ENCODE peak calls at places on chromosomes 4 and X, in six cellular contexts. A is fibroblast of the aortic adventitia; L is AG04450; E is dorsolateral prefrontal cortex; X is A549; O is CD4-positive, alpha-beta T cell. I is an unnamed sample.

GRCh38 chr4:187541666-187542065 is 453.9 kb upstream of the ZFP42 start:
- DNase-seq in O (no peak), X (no peak), L (no peak), E (no peak), A (no peak), I (no peak)

GRCh38 chrX:28585767-28586166 is 1.5 kb upstream of the IL1RAPL1 start:
- DNase-seq in X (no peak), L (no peak), A (no peak), E (no peak), O (no peak), I (no peak)

GRCh38 chr4:59388359-59388758 is 1811.8 kb upstream of the ADGRL3 start:
- DNase-seq in X (no peak), L (no peak), O (no peak), E (no peak), A (no peak), I (no peak)

GRCh38 chr4:29277381-29277780 is 1442.8 kb upstream of the PCDH7 start:
- DNase-seq in L (no peak), A (peak; percentile 3), E (no peak), O (no peak), X (no peak), I (no peak)

GRCh38 chr4:7212921-7213320 is 20.6 kb downstream of the SORCS2 start:
- DNase-seq in L (no peak), O (no peak), A (no peak), E (no peak), X (no peak), I (no peak)

GRCh38 chrX:52576946-52577345 is 60.1 kb upstream of the XAGE1B start:
- DNase-seq in X (no peak), A (no peak), E (no peak), O (no peak), L (no peak), I (no peak)

GRCh38 chr4:56134272-56134671 is 185.5 kb downstream of the CEP135 start:
- DNase-seq in E (no peak), L (peak; percentile 60), O (no peak), A (peak; percentile 91), X (no peak), I (no peak)

GRCh38 chr4:84493092-84493850 is 5.8 kb downstream of the NKX6-1 start:
- DNase-seq in L (no peak), O (no peak), X (peak; percentile 56), A (peak; percentile 18), E (no peak), I (no peak)

GRCh38 chrX:71542411-71542810 is 9.5 kb downstream of the OGT start:
- DNase-seq in X (no peak), E (no peak), L (no peak), O (no peak), A (peak; percentile 83), I (no peak)

GRCh38 chrX:2831471-2832228 is 2.9 kb downstream of the GYG2 start:
- DNase-seq in A (no peak), O (no peak), X (no peak), E (no peak), L (no peak), I (no peak)

GRCh38 chr4:189267312-189267965 is 673.2 kb upstream of the FRG1 start:
- DNase-seq in E (no peak), L (no peak), X (no peak), O (no peak), A (no peak), I (no peak)

GRCh38 chr4:5033266-5033945 is 14.1 kb upstream of the CYTL1 start:
- DNase-seq in E (no peak), A (peak; percentile 57), L (no peak), O (no peak), X (no peak), I (no peak)

GRCh38 chrX:39759526-39760224 is 338.1 kb downstream of the BCOR start:
- DNase-seq in E (no peak), L (no peak), O (no peak), X (peak; percentile 80), A (peak; percentile 62), I (no peak)

GRCh38 chr4:26468283-26468949 is 21.9 kb downstream of the CCKAR start:
- DNase-seq in E (no peak), O (no peak), A (no peak), L (no peak), X (no peak), I (no peak)

GRCh38 chr4:45099471-45099870 is 373.1 kb upstream of the GNPDA2 start:
- DNase-seq in A (no peak), L (no peak), O (no peak), E (no peak), X (no peak), I (no peak)

GRCh38 chr4:123744664-123745290 is 348.2 kb downstream of the SPRY1 start:
- DNase-seq in A (peak; percentile 85), O (no peak), L (no peak), X (no peak), E (no peak), I (no peak)

GRCh38 chr4:109440948-109441347 is 7.3 kb downstream of the SEC24B start:
- DNase-seq in A (peak; percentile 67), E (no peak), L (no peak), O (no peak), X (no peak), I (no peak)

GRCh38 chr4:120009731-120010130 is 56.9 kb downstream of the MAD2L1 start:
- DNase-seq in E (no peak), L (peak; percentile 61), O (no peak), A (peak; percentile 37), X (no peak), I (no peak)

GRCh38 chrX:47146936-47147859 is 2.2 kb downstream of the RBM10 start:
- DNase-seq in E (no peak), L (no peak), A (no peak), X (no peak), O (no peak), I (no peak)

GRCh38 chr4:137122876-137123275 is 409.4 kb downstream of the PCDH18 start:
- DNase-seq in E (no peak), L (no peak), A (no peak), X (no peak), O (no peak), I (no peak)

GRCh38 chrX:54695816-54696487 is 102.1 kb downstream of the ITIH6 start:
- DNase-seq in X (no peak), O (no peak), L (no peak), A (no peak), E (no peak), I (no peak)

GRCh38 chrX:42219231-42219630 is 295.9 kb upstream of the CASK start:
- DNase-seq in E (no peak), X (no peak), O (no peak), L (no peak), A (no peak), I (no peak)

GRCh38 chr4:112813790-112814189 is 176.8 kb downstream of the LARP7 start:
- DNase-seq in E (no peak), L (peak; percentile 4), O (no peak), A (peak; percentile 39), X (no peak), I (no peak)

GRCh38 chr4:139734201-139734874 is 68.7 kb downstream of the MGST2 start:
- DNase-seq in L (no peak), O (no peak), X (no peak), E (no peak), A (peak; percentile 75), I (no peak)

GRCh38 chrX:140440891-140441290 is 64.0 kb downstream of the SOX3 start:
- DNase-seq in L (no peak), E (no peak), X (no peak), A (no peak), O (no peak), I (no peak)

GRCh38 chr4:159042097-159042605 is 60.7 kb upstream of the RAPGEF2 start:
- DNase-seq in X (no peak), L (no peak), E (no peak), A (no peak), O (no peak), I (no peak)

GRCh38 chrX:49041683-49042529 is 1.3 kb downstream of the TFE3 start:
- DNase-seq in X (peak; percentile 42), L (peak; percentile 29), E (no peak), O (no peak), A (peak; percentile 59), I (no peak)

GRCh38 chrX:49043220-49043986 is at the start of gene TFE3:
- DNase-seq in E (peak; percentile 94), O (peak; percentile 91), X (peak; percentile 99), L (peak; percentile 97), A (peak; percentile 99), I (peak; percentile 82)

GRCh38 chrX:49040376-49040955 is 2.7 kb downstream of the TFE3 start:
- DNase-seq in L (no peak), E (no peak), X (peak; percentile 24), O (no peak), A (peak; percentile 35), I (no peak)

GRCh38 chrX:49042581-49043219 is 457 bp downstream of the TFE3 start:
- DNase-seq in X (no peak), E (no peak), L (no peak), A (no peak), O (no peak), I (no peak)

DNA sequence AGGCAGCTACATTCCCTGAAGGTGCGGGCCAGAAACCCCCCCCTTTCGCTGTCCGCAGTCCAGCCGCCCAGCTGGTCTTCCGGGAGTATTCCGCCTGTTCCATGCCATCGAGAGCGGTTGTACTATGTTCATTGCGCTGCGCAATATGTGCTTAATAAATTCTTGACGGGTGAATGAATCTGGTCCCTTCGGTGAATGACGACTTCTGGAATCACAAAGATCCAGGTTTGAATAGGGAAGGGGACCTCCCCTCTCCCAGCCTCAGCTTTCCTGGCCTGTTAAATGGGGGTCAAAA is 777 bp upstream of the TFE3 start:
- DNase-seq in X (no peak), L (no peak), A (no peak), O (no peak), E (no peak), I (no peak)
- TF ChIP-seq CTCF in X (no peak), L (no peak), A (no peak), O (no peak), E (no peak), I (no peak)

DNA sequence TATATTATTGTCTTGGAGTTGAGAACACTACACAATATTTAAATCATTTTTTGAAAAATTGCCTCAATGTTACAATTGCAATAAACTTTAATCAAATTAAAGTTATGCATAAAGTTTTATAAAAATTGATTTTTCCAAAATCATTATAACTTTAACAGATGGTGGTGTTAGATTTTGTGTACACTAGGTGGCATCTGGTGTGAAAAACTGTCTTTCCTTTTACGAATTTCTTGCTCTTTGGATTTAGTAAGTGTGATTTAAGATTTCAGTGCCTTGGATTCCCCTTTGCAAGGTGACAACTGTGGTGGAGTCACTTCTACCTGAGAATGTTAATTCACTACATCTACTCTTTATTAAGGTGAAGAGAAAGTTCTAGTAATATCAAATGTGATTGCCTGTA is 91.6 kb downstream of the AREG start:
- DNase-seq in X (peak; percentile 43), O (no peak), E (no peak), A (peak; percentile 61), L (no peak), I (no peak)
- TF ChIP-seq CTCF in X (peak; percentile 42), O (no peak), E (no peak), A (peak; percentile 43), L (peak; percentile 14), I (no peak)

DNA sequence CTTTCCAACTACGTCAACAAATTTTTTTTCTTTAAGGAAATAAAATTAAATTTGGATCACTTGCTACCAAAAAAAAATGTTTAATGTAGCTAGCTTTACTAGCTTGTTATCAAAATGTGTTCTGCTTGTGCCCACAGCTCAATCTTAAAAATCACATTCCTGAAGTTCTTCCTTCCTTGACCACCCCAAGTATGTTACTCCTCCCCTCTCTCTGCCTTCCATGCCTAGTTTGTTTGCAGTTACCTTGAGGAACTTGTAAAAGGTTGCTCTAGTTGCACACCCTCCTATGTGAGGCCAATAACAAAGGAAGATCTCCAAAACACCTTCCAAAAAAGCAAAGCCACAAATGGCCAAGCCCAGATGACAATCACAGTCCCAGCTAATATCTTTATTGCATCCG is 19.6 kb upstream of the TMEM184C start:
- DNase-seq in A (no peak), E (no peak), X (no peak), L (no peak), O (no peak), I (no peak)
- TF ChIP-seq CTCF in A (no peak), E (no peak), X (no peak), L (no peak), O (no peak), I (no peak)

GRCh38 chr4:65943076-65943475 is 272.8 kb upstream of the EPHA5 start:
- DNase-seq in E (no peak), A (peak; percentile 75), L (no peak), X (peak; percentile 69), O (no peak), I (no peak)
- TF ChIP-seq CTCF in E (no peak), A (no peak), L (no peak), X (no peak), O (no peak), I (no peak)

I was measured in activated B cell treated with CpG ODN at 0.5 μM for 24 hours.